ENCODE peak calls at places on chromosomes 16 and 17, in five cellular contexts. J is skeletal muscle cell; W is right cardiac atrium; Q is stimulated activated CD4-positive, alpha-beta T cell treated with anti-CD3 and anti-CD28 coated beads, Interleukin-15, amount 100 ng/mL, for 24 hours; U is body of pancreas. N is an unnamed sample.

GRCh38 chr17:31559647-31560501 is 168.4 kb downstream of the RAB11FIP4 start:
- DNase-seq in J (no peak), W (peak), Q (no peak), U (peak), N (no peak)

GRCh38 chr16:55542459-55543082 is 23.9 kb upstream of the CAPNS2 start:
- DNase-seq in J (peak), W (no peak), Q (no peak), U (no peak), N (no peak)

GRCh38 chr17:5785867-5786509 is 201.7 kb upstream of the NLRP1 start:
- DNase-seq in J (peak), W (no peak), Q (no peak), U (no peak), N (no peak)

GRCh38 chr17:33989357-33990148 is 265.5 kb upstream of the CCL2 start:
- DNase-seq in J (no peak), W (no peak), Q (no peak), U (no peak), N (no peak)

GRCh38 chr16:88013091-88013609 is 61.9 kb downstream of the BANP start:
- DNase-seq in J (no peak), W (no peak), Q (no peak), U (no peak), N (no peak)

GRCh38 chr16:51119576-51120288 is 31.3 kb downstream of the SALL1 start:
- DNase-seq in J (peak), W (no peak), Q (no peak), U (no peak), N (no peak)

GRCh38 chr16:66687906-66688625 is 8.5 kb downstream of the CMTM4 start:
- DNase-seq in J (no peak), W (no peak), Q (no peak), U (no peak), N (no peak)

GRCh38 chr16:69031877-69032301 is 73.6 kb upstream of the HAS3 start:
- DNase-seq in J (no peak), W (no peak), Q (no peak), U (peak), N (no peak)

GRCh38 chr16:3004781-3005284 is 7.9 kb upstream of the CLDN9 start:
- DNase-seq in J (no peak), W (no peak), Q (no peak), U (peak), N (peak)

GRCh38 chr17:21058098-21058893 is 15.5 kb upstream of the USP22 start:
- DNase-seq in J (peak), W (no peak), Q (no peak), U (no peak), N (no peak)

GRCh38 chr17:17732892-17733670 is 51.8 kb downstream of the RAI1 start:
- DNase-seq in J (no peak), W (peak), Q (no peak), U (peak), N (no peak)

GRCh38 chr17:58303981-58304734 is 23.4 kb upstream of the MPO start:
- DNase-seq in J (no peak), W (no peak), Q (peak), U (peak), N (peak)

GRCh38 chr17:78397681-78398101 is 19.2 kb downstream of the PGS1 start:
- DNase-seq in J (no peak), W (peak), Q (no peak), U (no peak), N (no peak)

GRCh38 chr17:60439501-60439900 is 17.2 kb downstream of the CHCT1 start:
- DNase-seq in J (no peak), W (no peak), Q (no peak), U (no peak), N (no peak)

GRCh38 chr17:82386256-82386831 is 14.8 kb downstream of the UTS2R start:
- DNase-seq in J (no peak), W (peak), Q (no peak), U (no peak), N (no peak)

GRCh38 chr17:17527534-17527933 is 31.3 kb upstream of the RASD1 start:
- DNase-seq in J (no peak), W (peak), Q (no peak), U (no peak), N (no peak)

GRCh38 chr17:2416010-2416734 is 15.3 kb upstream of the MNT start:
- DNase-seq in J (peak), W (peak), Q (peak), U (peak), N (peak)

GRCh38 chr17:79616801-79617200 is 6.0 kb upstream of the RBFOX3 start:
- DNase-seq in J (no peak), W (no peak), Q (no peak), U (no peak), N (no peak)

GRCh38 chr17:32912218-32912897 is 15.6 kb upstream of the TMEM98 start:
- DNase-seq in J (peak), W (peak), Q (no peak), U (peak), N (no peak)

GRCh38 chr17:41413353-41413752 is 11.0 kb downstream of the KRT37 start:
- DNase-seq in J (no peak), W (no peak), Q (no peak), U (no peak), N (no peak)

GRCh38 chr17:66675991-66676371 is 158.9 kb upstream of the CACNG5 start:
- DNase-seq in J (peak), W (no peak), Q (no peak), U (no peak), N (no peak)

GRCh38 chr17:80938556-80938955 is 53.1 kb upstream of the CHMP6 start:
- DNase-seq in J (no peak), W (no peak), Q (peak), U (no peak), N (no peak)

GRCh38 chr16:66961065-66961744 is at the start of gene CES3:
- DNase-seq in J (no peak), W (peak), Q (peak), U (peak), N (peak)

GRCh38 chr17:72795941-72796340 is 296.5 kb downstream of the SLC39A11 start:
- DNase-seq in J (no peak), W (no peak), Q (no peak), U (no peak), N (no peak)

GRCh38 chr17:79824234-79824633 is 15.0 kb downstream of the CBX4 start:
- DNase-seq in J (no peak), W (no peak), Q (no peak), U (no peak), N (no peak)

GRCh38 chr17:73336613-73337400 is 25.0 kb upstream of the CDC42EP4 start:
- DNase-seq in J (no peak), W (no peak), Q (no peak), U (no peak), N (no peak)

GRCh38 chr17:44972953-44973352 is 4.8 kb upstream of the C1QL1 start:
- DNase-seq in J (no peak), W (no peak), Q (no peak), U (no peak), N (no peak)